ENCODE peak calls at places on chromosomes 1 and 21, in nine cellular contexts. X, N, Q, E, W, U, R, L and F are unnamed samples.

GRCh38 chr1:161962094-161962887 is 61.4 kb downstream of the OLFML2B start:
- DNase-seq in X (no peak), N (no peak), Q (no peak), E (no peak), W (no peak), U (no peak), R (no peak), L (peak; percentile 56), F (no peak)

GRCh38 chr1:83029050-83029449 is 969.9 kb downstream of the TTLL7 start:
- DNase-seq in X (no peak), N (no peak), Q (no peak), E (no peak), W (no peak), U (no peak), R (no peak), L (no peak), F (no peak)

GRCh38 chr21:45965084-45965826 is 16.3 kb upstream of the COL6A1 start:
- DNase-seq in X (no peak), N (no peak), Q (no peak), E (no peak), W (no peak), U (no peak), R (no peak), L (no peak), F (no peak)

GRCh38 chr1:201891451-201892045 is 2.9 kb downstream of the SHISA4 start:
- DNase-seq in X (no peak), N (no peak), Q (no peak), E (no peak), W (no peak), U (no peak), R (no peak), L (no peak), F (no peak)

GRCh38 chr1:107572674-107573205 is 392.2 kb downstream of the VAV3 start:
- DNase-seq in X (no peak), N (no peak), Q (no peak), E (no peak), W (no peak), U (no peak), R (peak; percentile 79), L (peak; percentile 1), F (no peak)

GRCh38 chr1:18719786-18720436 is 89.3 kb downstream of the PAX7 start:
- DNase-seq in X (no peak), N (no peak), Q (no peak), E (no peak), W (no peak), U (no peak), R (no peak), L (no peak), F (no peak)

GRCh38 chr1:53552981-53553733 is 94.0 kb downstream of the DMRTB1 start:
- DNase-seq in X (peak; percentile 18), N (no peak), Q (peak; percentile 7), E (no peak), W (peak; percentile 35), U (no peak), R (peak; percentile 1), L (no peak), F (peak; percentile 25)

GRCh38 chr1:28971980-28972771 is 57.8 kb downstream of the EPB41 start:
- DNase-seq in X (no peak), N (no peak), Q (no peak), E (no peak), W (no peak), U (no peak), R (peak; percentile 66), L (peak; percentile 82), F (no peak)

GRCh38 chr1:202809597-202810159 is 1.1 kb upstream of the PCAT6 start:
- DNase-seq in X (no peak), N (no peak), Q (no peak), E (no peak), W (no peak), U (no peak), R (no peak), L (no peak), F (no peak)

GRCh38 chr1:55155522-55155921 is 59.6 kb downstream of the USP24 start:
- DNase-seq in X (peak; percentile 44), N (no peak), Q (peak; percentile 58), E (peak; percentile 34), W (peak; percentile 57), U (no peak), R (no peak), L (no peak), F (no peak)

GRCh38 chr1:154190550-154190949 is 1.4 kb downstream of the TPM3 start:
- DNase-seq in X (no peak), N (no peak), Q (no peak), E (no peak), W (no peak), U (no peak), R (peak; percentile 68), L (no peak), F (no peak)

GRCh38 chr21:44510109-44510507 is 29.9 kb downstream of the KRTAP10-1 start:
- DNase-seq in X (no peak), N (no peak), Q (no peak), E (no peak), W (no peak), U (no peak), R (no peak), L (no peak), F (no peak)

GRCh38 chr1:184753608-184754478 is 815 bp downstream of the EDEM3 start:
- DNase-seq in X (peak; percentile 71), N (no peak), Q (peak; percentile 39), E (peak; percentile 45), W (peak; percentile 81), U (no peak), R (peak; percentile 19), L (peak; percentile 1), F (peak; percentile 55)

DNA sequence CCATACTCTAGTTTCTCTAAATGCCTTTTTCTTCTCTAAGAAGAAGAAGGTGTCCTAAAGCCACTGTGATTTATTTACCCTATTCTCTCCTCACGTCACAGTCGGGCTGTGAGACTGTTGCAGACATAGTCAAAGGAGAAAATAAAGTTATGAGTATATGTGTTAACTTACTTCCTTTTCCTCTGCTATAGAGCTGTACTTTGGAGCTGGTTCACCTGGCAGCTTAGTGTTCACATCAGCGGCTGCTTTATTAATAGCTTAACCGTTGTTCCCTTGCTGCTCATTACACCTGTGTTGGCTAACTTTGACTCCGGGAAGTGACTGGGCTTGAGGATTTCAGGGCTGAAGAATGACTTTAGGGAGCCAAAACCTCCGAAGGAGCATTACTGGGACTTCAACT is 3.6 kb downstream of the PFKFB2 start:
- DNase-seq in X (no peak), N (no peak), Q (no peak), E (peak; percentile 62), W (no peak), U (no peak), R (no peak), L (no peak), F (no peak)
- H3K27ac ChIP-seq in X (peak overlapping the region; percentile 36), N (no peak overlapping the region), Q (peak overlapping the region; percentile 97), E (peak overlapping the region; percentile 64), W (peak overlapping the region; percentile 61), U (no peak overlapping the region), R (no peak overlapping the region), L (no peak overlapping the region), F (no peak overlapping the region)

GRCh38 chr1:243286409-243287127 is 30.7 kb downstream of the SDCCAG8 start:
- DNase-seq in X (no peak), N (no peak), Q (no peak), E (no peak), W (no peak), U (no peak), R (no peak), L (no peak), F (no peak)
- H3K27ac ChIP-seq in X (peak overlapping the region; percentile 64), N (no peak overlapping the region), Q (peak overlapping the region; percentile 40), E (peak overlapping the region; percentile 42), W (peak overlapping the region; percentile 56), U (no peak overlapping the region), R (no peak overlapping the region), L (peak overlapping the region; percentile 32), F (peak overlapping the region; percentile 67)

DNA sequence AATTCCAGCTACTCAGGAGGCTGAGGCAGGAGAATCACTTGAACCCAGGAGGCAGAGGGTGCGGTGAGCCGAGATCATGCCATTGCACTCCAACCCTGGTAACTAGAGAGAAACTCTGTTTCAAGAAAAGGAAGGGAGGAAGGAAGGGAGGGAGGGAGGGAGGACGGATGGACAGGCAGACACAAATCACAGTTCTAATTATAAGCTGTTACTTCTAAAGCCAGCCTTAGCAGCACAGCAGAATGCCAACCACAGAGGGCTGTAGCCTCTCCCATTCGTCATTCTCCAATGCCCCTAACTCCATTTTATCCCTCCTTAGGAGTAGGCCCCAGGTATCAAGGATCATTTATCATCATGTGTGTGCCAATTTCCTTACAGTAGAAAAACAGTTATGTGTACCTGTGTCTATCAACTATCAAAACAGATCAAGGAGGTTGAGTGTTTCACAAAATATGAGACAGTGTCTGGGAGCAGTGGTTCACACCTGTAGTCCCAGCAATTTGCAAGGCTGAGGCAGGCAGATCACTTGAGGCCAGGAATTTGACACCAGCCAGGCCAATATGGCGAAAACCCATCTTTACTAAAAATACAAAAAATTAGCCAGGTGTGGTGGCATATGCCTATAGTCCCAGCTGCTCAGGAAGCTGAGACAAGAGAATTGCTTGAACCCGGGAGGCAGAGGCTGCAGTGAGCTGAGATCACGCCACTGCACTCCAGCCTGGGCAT is 19.1 kb downstream of the USP48 start:
- DNase-seq in X (no peak), N (no peak), Q (no peak), E (no peak), W (no peak), U (no peak), R (no peak), L (no peak), F (no peak)
- H3K27ac ChIP-seq in X (no peak overlapping the region), N (no peak overlapping the region), Q (peak overlapping the region; percentile 80), E (peak overlapping the region; percentile 68), W (no peak overlapping the region), U (no peak overlapping the region), R (peak overlapping the region; percentile 5), L (no peak overlapping the region), F (no peak overlapping the region)

GRCh38 chr1:160360227-160360695 is 6.6 kb upstream of the NHLH1 start:
- DNase-seq in X (no peak), N (no peak), Q (no peak), E (no peak), W (no peak), U (no peak), R (no peak), L (no peak), F (no peak)

GRCh38 chr1:160361199-160361598 is 5.7 kb upstream of the NHLH1 start:
- DNase-seq in X (no peak), N (no peak), Q (no peak), E (no peak), W (no peak), U (no peak), R (no peak), L (no peak), F (no peak)

GRCh38 chr1:160357286-160358002 is 9.4 kb upstream of the NHLH1 start:
- DNase-seq in X (no peak), N (no peak), Q (no peak), E (no peak), W (no peak), U (no peak), R (no peak), L (no peak), F (no peak)

GRCh38 chr1:160359559-160360226 is 7.2 kb upstream of the NHLH1 start:
- DNase-seq in X (no peak), N (no peak), Q (no peak), E (no peak), W (no peak), U (no peak), R (no peak), L (no peak), F (no peak)

DNA sequence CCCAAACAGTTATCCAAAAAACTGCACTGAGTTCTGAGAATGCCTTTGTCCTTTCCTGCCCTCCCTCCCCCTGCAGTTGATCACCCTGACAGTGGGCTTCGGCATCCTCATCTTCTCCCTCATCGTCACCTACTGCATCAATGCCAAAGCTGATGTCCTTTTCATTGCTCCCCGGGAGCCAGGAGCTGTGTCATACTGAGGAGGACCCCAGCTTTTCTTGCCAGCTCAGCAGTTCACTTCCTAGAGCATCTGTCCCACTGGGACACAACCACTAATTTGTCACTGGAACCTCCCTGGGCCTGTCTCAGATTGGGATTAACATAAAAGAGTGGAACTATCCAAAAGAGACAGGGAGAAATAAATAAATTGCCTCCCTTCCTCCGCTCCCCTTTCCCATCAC is 8.8 kb upstream of the NHLH1 start:
- DNase-seq in X (no peak), N (no peak), Q (no peak), E (no peak), W (no peak), U (no peak), R (no peak), L (no peak), F (no peak)
- H3K27ac ChIP-seq in X (no peak overlapping the region), N (no peak overlapping the region), Q (no peak overlapping the region), E (no peak overlapping the region), W (no peak overlapping the region), U (no peak overlapping the region), R (no peak overlapping the region), L (no peak overlapping the region), F (no peak overlapping the region)